ENCODE peak calls at places on chromosomes 4 and X, in five cellular contexts. R, U, W, H and E are unnamed samples. For H3K9me2, the result is how much of the 10 kb centered on the place peaks cover.

GRCh38 chrX:148871422-148872152 is 371.2 kb downstream of the AFF2 start:
- DNase-seq in R (no peak), U (no peak), W (no peak), H (no peak), E (peak)

GRCh38 chrX:143500751-143501150 is 16.5 kb downstream of the SPANXN3 start:
- DNase-seq in R (no peak), U (no peak), W (no peak), H (no peak), E (no peak)

GRCh38 chrX:54134269-54134668 is 48.8 kb downstream of the FAM120C start:
- DNase-seq in R (no peak), U (no peak), W (no peak), H (no peak), E (no peak)

GRCh38 chr4:14345356-14345775 is 656.9 kb upstream of the CPEB2 start:
- DNase-seq in R (no peak), U (no peak), W (no peak), H (no peak), E (peak)

GRCh38 chr4:82691431-82691830 is 107.2 kb downstream of the SCD5 start:
- DNase-seq in R (no peak), U (no peak), W (no peak), H (no peak), E (no peak)

GRCh38 chr4:187128226-187128625 is 404.6 kb upstream of the FAT1 start:
- DNase-seq in R (no peak), U (no peak), W (no peak), H (no peak), E (peak)

GRCh38 chr4:123060039-123060770 is 137.8 kb upstream of the NUDT6 start:
- DNase-seq in R (peak), U (no peak), W (peak), H (no peak), E (no peak)

GRCh38 chr4:123555500-123556273 is 159.1 kb downstream of the SPRY1 start:
- DNase-seq in R (no peak), U (peak), W (peak), H (no peak), E (peak)

GRCh38 chr4:174156239-174156826 is 127.1 kb downstream of the FBXO8 start:
- DNase-seq in R (peak), U (peak), W (peak), H (peak), E (peak)

GRCh38 chr4:123505457-123506310 is 109.1 kb downstream of the SPRY1 start:
- DNase-seq in R (no peak), U (peak), W (peak), H (peak), E (peak)

GRCh38 chr4:159250751-159251325 is 148.0 kb downstream of the RAPGEF2 start:
- DNase-seq in R (no peak), U (no peak), W (no peak), H (no peak), E (no peak)

GRCh38 chr4:159252491-159252890 is 149.6 kb downstream of the RAPGEF2 start:
- DNase-seq in R (no peak), U (no peak), W (no peak), H (no peak), E (no peak)

GRCh38 chr4:159248383-159249178 is 145.7 kb downstream of the RAPGEF2 start:
- DNase-seq in R (no peak), U (peak), W (no peak), H (no peak), E (peak)
- H3K4me3 ChIP-seq in R (no peak), U (no peak), W (no peak), H (no peak), E (peak)

GRCh38 chr4:2045518-2045951 is 13.6 kb upstream of the NAT8L start:
- DNase-seq in R (peak), U (no peak), W (no peak), H (no peak), E (peak)

GRCh38 chr4:2044542-2045517 is 14.3 kb upstream of the NAT8L start:
- DNase-seq in R (no peak), U (no peak), W (no peak), H (no peak), E (no peak)

GRCh38 chr4:2042947-2043395 is 16.2 kb upstream of the NAT8L start:
- DNase-seq in R (no peak), U (no peak), W (no peak), H (no peak), E (no peak)

GRCh38 chr4:2043396-2044118 is 15.6 kb upstream of the NAT8L start:
- DNase-seq in R (no peak), U (no peak), W (no peak), H (no peak), E (no peak)

GRCh38 chr4:2044119-2044485 is 15.0 kb upstream of the NAT8L start:
- DNase-seq in R (no peak), U (no peak), W (no peak), H (no peak), E (no peak)
- H3K9me2 ChIP-seq in R (under half), U (under half), W (under half), H (under half), E (under half)

DNA sequence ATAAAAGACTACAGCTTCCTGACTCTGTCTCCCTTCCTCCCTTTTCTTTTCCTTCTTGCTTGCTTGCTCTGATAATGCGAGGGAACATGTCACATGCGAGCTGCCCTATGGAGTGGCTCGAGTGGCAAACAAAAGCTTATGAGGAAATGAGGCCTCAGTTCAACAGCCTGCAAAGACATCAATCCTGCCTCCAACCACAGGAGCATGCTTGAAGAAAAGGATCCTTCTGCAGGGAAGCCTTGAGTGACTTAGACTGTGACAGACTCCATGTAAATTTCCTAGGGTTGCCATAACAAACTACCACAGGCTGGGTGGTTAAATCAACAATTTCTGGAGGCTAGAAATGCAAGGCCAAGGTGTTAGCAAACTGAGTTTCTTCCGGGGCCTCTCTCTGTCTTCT is 152.5 kb downstream of the NR3C2 start:
- DNase-seq in R (no peak), U (no peak), W (no peak), H (no peak), E (no peak)
- H2AFZ ChIP-seq in R (no peak), U (no peak), W (peak), H (no peak), E (no peak)

GRCh38 chrX:101079223-101079622 is 544 bp downstream of the TMEM35A start:
- DNase-seq in R (no peak), U (no peak), W (peak), H (no peak), E (peak)

GRCh38 chrX:101080326-101080725 is 1.6 kb downstream of the TMEM35A start:
- DNase-seq in R (no peak), U (no peak), W (no peak), H (no peak), E (no peak)

GRCh38 chrX:101078716-101079115 is at the start of gene TMEM35A:
- DNase-seq in R (no peak), U (peak), W (peak), H (no peak), E (peak)

GRCh38 chrX:101079736-101080135 is 1.1 kb downstream of the TMEM35A start:
- DNase-seq in R (no peak), U (no peak), W (peak), H (no peak), E (no peak)

GRCh38 chrX:101081257-101081656 is 2.6 kb downstream of the TMEM35A start:
- DNase-seq in R (no peak), U (no peak), W (no peak), H (no peak), E (no peak)
- H3K4me3 ChIP-seq in R (no peak), U (no peak), W (no peak), H (no peak), E (no peak)